ENCODE peak calls at places on chromosomes 1 and 21, in nine cellular contexts. One of them, this sample, is unnamed.

GRCh38 chr1:78911956-78912880 is 94.3 kb downstream of the ADGRL4 start:
- DNase-seq in HCT116: no peak
- DNase-seq in SK-N-SH: no peak
- DNase-seq in SK-N-MC: no peak
- DNase-seq in endothelial cell of umbilical vein: no peak
- DNase-seq in GM23338: no peak
- DNase-seq in Panc1: no peak
- DNase-seq in sigmoid colon: no peak
- DNase-seq in esophagus muscularis mucosa: no peak
- DNase-seq in this sample: no peak

GRCh38 chr1:2786329-2787162 is 14.9 kb downstream of the TTC34 start:
- DNase-seq in HCT116: no peak
- DNase-seq in SK-N-SH: peak; percentile 80
- DNase-seq in SK-N-MC: no peak
- DNase-seq in endothelial cell of umbilical vein: peak; percentile 10
- DNase-seq in GM23338: peak; percentile 78
- DNase-seq in Panc1: no peak
- DNase-seq in sigmoid colon: peak; percentile 69
- DNase-seq in esophagus muscularis mucosa: no peak
- DNase-seq in this sample: peak; percentile 57

GRCh38 chr1:212700892-212701819 is 1.5 kb upstream of the BATF3 start:
- DNase-seq in HCT116: no peak
- DNase-seq in SK-N-SH: peak; percentile 65
- DNase-seq in SK-N-MC: no peak
- DNase-seq in endothelial cell of umbilical vein: peak; percentile 65
- DNase-seq in GM23338: peak; percentile 72
- DNase-seq in Panc1: peak; percentile 15
- DNase-seq in sigmoid colon: peak; percentile 83
- DNase-seq in esophagus muscularis mucosa: peak; percentile 21
- DNase-seq in this sample: peak; percentile 39

GRCh38 chr1:25096307-25097150 is 135.8 kb downstream of the SYF2 start:
- DNase-seq in HCT116: no peak
- DNase-seq in SK-N-SH: no peak
- DNase-seq in SK-N-MC: no peak
- DNase-seq in endothelial cell of umbilical vein: no peak
- DNase-seq in GM23338: no peak
- DNase-seq in Panc1: no peak
- DNase-seq in sigmoid colon: no peak
- DNase-seq in esophagus muscularis mucosa: no peak
- DNase-seq in this sample: no peak

GRCh38 chr1:102942324-102942723 is 166.0 kb downstream of the COL11A1 start:
- DNase-seq in HCT116: no peak
- DNase-seq in SK-N-SH: no peak
- DNase-seq in SK-N-MC: no peak
- DNase-seq in endothelial cell of umbilical vein: no peak
- DNase-seq in GM23338: no peak
- DNase-seq in Panc1: no peak
- DNase-seq in sigmoid colon: no peak
- DNase-seq in esophagus muscularis mucosa: no peak
- DNase-seq in this sample: no peak

GRCh38 chr1:245592083-245592460 is 437.3 kb downstream of the KIF26B start:
- DNase-seq in HCT116: no peak
- DNase-seq in SK-N-SH: no peak
- DNase-seq in SK-N-MC: no peak
- DNase-seq in endothelial cell of umbilical vein: no peak
- DNase-seq in GM23338: no peak
- DNase-seq in Panc1: no peak
- DNase-seq in sigmoid colon: no peak
- DNase-seq in esophagus muscularis mucosa: no peak
- DNase-seq in this sample: no peak

GRCh38 chr1:228215663-228216116 is 7.8 kb downstream of the OBSCN start:
- DNase-seq in HCT116: no peak
- DNase-seq in SK-N-SH: no peak
- DNase-seq in SK-N-MC: no peak
- DNase-seq in endothelial cell of umbilical vein: no peak
- DNase-seq in GM23338: no peak
- DNase-seq in Panc1: no peak
- DNase-seq in sigmoid colon: no peak
- DNase-seq in esophagus muscularis mucosa: no peak
- DNase-seq in this sample: no peak

GRCh38 chr1:38336308-38336707 is 289.7 kb upstream of the POU3F1 start:
- DNase-seq in HCT116: no peak
- DNase-seq in SK-N-SH: no peak
- DNase-seq in SK-N-MC: no peak
- DNase-seq in endothelial cell of umbilical vein: no peak
- DNase-seq in GM23338: no peak
- DNase-seq in Panc1: no peak
- DNase-seq in sigmoid colon: no peak
- DNase-seq in esophagus muscularis mucosa: no peak
- DNase-seq in this sample: no peak

GRCh38 chr1:233006582-233006981 is 56.2 kb downstream of the NTPCR start:
- DNase-seq in HCT116: no peak
- DNase-seq in SK-N-SH: peak; percentile 55
- DNase-seq in SK-N-MC: no peak
- DNase-seq in endothelial cell of umbilical vein: no peak
- DNase-seq in GM23338: no peak
- DNase-seq in Panc1: no peak
- DNase-seq in sigmoid colon: no peak
- DNase-seq in esophagus muscularis mucosa: no peak
- DNase-seq in this sample: no peak

GRCh38 chr1:72845342-72845741 is 563.0 kb upstream of the NEGR1 start:
- DNase-seq in HCT116: no peak
- DNase-seq in SK-N-SH: no peak
- DNase-seq in SK-N-MC: no peak
- DNase-seq in endothelial cell of umbilical vein: peak; percentile 31
- DNase-seq in GM23338: peak; percentile 78
- DNase-seq in Panc1: no peak
- DNase-seq in sigmoid colon: no peak
- DNase-seq in esophagus muscularis mucosa: no peak
- DNase-seq in this sample: no peak

GRCh38 chr1:197066277-197066676 is 783 bp downstream of the F13B start:
- DNase-seq in HCT116: no peak
- DNase-seq in SK-N-SH: no peak
- DNase-seq in SK-N-MC: no peak
- DNase-seq in endothelial cell of umbilical vein: no peak
- DNase-seq in GM23338: no peak
- DNase-seq in Panc1: no peak
- DNase-seq in sigmoid colon: no peak
- DNase-seq in esophagus muscularis mucosa: no peak
- DNase-seq in this sample: no peak

GRCh38 chr1:85229574-85230097 is 28.8 kb upstream of the SYDE2 start:
- DNase-seq in HCT116: peak; percentile 49
- DNase-seq in SK-N-SH: no peak
- DNase-seq in SK-N-MC: no peak
- DNase-seq in endothelial cell of umbilical vein: no peak
- DNase-seq in GM23338: no peak
- DNase-seq in Panc1: no peak
- DNase-seq in sigmoid colon: no peak
- DNase-seq in esophagus muscularis mucosa: no peak
- DNase-seq in this sample: no peak

GRCh38 chr1:220121791-220122530 is 28.0 kb downstream of the IARS2 start:
- DNase-seq in HCT116: no peak
- DNase-seq in SK-N-SH: no peak
- DNase-seq in SK-N-MC: no peak
- DNase-seq in endothelial cell of umbilical vein: no peak
- DNase-seq in GM23338: no peak
- DNase-seq in Panc1: no peak
- DNase-seq in sigmoid colon: no peak
- DNase-seq in esophagus muscularis mucosa: no peak
- DNase-seq in this sample: no peak

GRCh38 chr1:84375965-84376910 is 22.0 kb upstream of the DNASE2B start:
- DNase-seq in HCT116: no peak
- DNase-seq in SK-N-SH: no peak
- DNase-seq in SK-N-MC: no peak
- DNase-seq in endothelial cell of umbilical vein: no peak
- DNase-seq in GM23338: no peak
- DNase-seq in Panc1: no peak
- DNase-seq in sigmoid colon: no peak
- DNase-seq in esophagus muscularis mucosa: no peak
- DNase-seq in this sample: no peak

GRCh38 chr1:151133339-151133761 is 13.1 kb downstream of the SEMA6C start:
- DNase-seq in HCT116: no peak
- DNase-seq in SK-N-SH: peak; percentile 18
- DNase-seq in SK-N-MC: no peak
- DNase-seq in endothelial cell of umbilical vein: no peak
- DNase-seq in GM23338: peak; percentile 71
- DNase-seq in Panc1: no peak
- DNase-seq in sigmoid colon: no peak
- DNase-seq in esophagus muscularis mucosa: no peak
- DNase-seq in this sample: no peak

GRCh38 chr1:32063261-32063681 is 9.5 kb upstream of the TMEM39B start:
- DNase-seq in HCT116: peak; percentile 32
- DNase-seq in SK-N-SH: peak; percentile 55
- DNase-seq in SK-N-MC: no peak
- DNase-seq in endothelial cell of umbilical vein: peak; percentile 78
- DNase-seq in GM23338: peak; percentile 74
- DNase-seq in Panc1: peak; percentile 48
- DNase-seq in sigmoid colon: no peak
- DNase-seq in esophagus muscularis mucosa: no peak
- DNase-seq in this sample: no peak

GRCh38 chr1:32068891-32069590 is 3.7 kb upstream of the TMEM39B start:
- DNase-seq in HCT116: no peak
- DNase-seq in SK-N-SH: no peak
- DNase-seq in SK-N-MC: no peak
- DNase-seq in endothelial cell of umbilical vein: peak; percentile 13
- DNase-seq in GM23338: peak; percentile 59
- DNase-seq in Panc1: no peak
- DNase-seq in sigmoid colon: no peak
- DNase-seq in esophagus muscularis mucosa: no peak
- DNase-seq in this sample: no peak

GRCh38 chr1:32062867-32063230 is 9.9 kb upstream of the TMEM39B start:
- DNase-seq in HCT116: no peak
- DNase-seq in SK-N-SH: no peak
- DNase-seq in SK-N-MC: no peak
- DNase-seq in endothelial cell of umbilical vein: no peak
- DNase-seq in GM23338: no peak
- DNase-seq in Panc1: no peak
- DNase-seq in sigmoid colon: no peak
- DNase-seq in esophagus muscularis mucosa: no peak
- DNase-seq in this sample: no peak

GRCh38 chr1:32071758-32072621 is 749 bp upstream of the TMEM39B start:
- DNase-seq in HCT116: no peak
- DNase-seq in SK-N-SH: no peak
- DNase-seq in SK-N-MC: no peak
- DNase-seq in endothelial cell of umbilical vein: peak; percentile 95
- DNase-seq in GM23338: peak; percentile 32
- DNase-seq in Panc1: no peak
- DNase-seq in sigmoid colon: no peak
- DNase-seq in esophagus muscularis mucosa: no peak
- DNase-seq in this sample: no peak

DNA sequence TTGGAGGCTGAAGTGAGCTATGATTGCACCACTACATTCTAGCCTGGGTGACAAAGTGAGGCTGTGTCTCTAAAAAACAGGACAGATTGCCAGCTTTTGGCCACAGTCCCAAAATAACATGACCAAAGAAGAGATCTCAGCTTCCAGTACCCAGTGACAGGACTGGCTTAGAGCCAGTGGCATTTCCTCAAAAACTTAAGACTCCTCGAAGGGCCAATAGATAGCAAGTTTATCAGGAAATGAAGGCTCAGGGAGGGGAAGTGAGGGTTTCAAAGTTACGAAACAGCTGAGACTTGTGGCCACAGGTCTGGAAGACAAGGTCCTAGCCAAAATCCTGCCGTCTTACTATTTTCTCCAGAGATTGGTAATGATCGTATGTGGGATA is 6.3 kb upstream of the TMEM39B start:
- DNase-seq in HCT116: peak; percentile 48
- DNase-seq in SK-N-SH: no peak
- DNase-seq in SK-N-MC: no peak
- DNase-seq in endothelial cell of umbilical vein: peak; percentile 97
- DNase-seq in GM23338: no peak
- DNase-seq in Panc1: peak; percentile 15
- DNase-seq in sigmoid colon: peak; percentile 85
- DNase-seq in esophagus muscularis mucosa: peak; percentile 93
- DNase-seq in this sample: peak; percentile 53
- H3K27ac ChIP-seq in HCT116: peak overlapping the region; percentile 10
- H3K27ac ChIP-seq in SK-N-SH: peak overlapping the region; percentile 66
- H3K27ac ChIP-seq in SK-N-MC: peak overlapping the region; percentile 49
- H3K27ac ChIP-seq in endothelial cell of umbilical vein: peak overlapping the region; percentile 46
- H3K27ac ChIP-seq in GM23338: peak overlapping the region; percentile 47
- H3K27ac ChIP-seq in Panc1: peak overlapping the region; percentile 41
- H3K27ac ChIP-seq in sigmoid colon: peak overlapping the region; percentile 35
- H3K27ac ChIP-seq in esophagus muscularis mucosa: no peak overlapping the region
- H3K27ac ChIP-seq in this sample: no peak overlapping the region

GRCh38 chr1:59759156-59759925 is 55.4 kb upstream of the HOOK1 start:
- DNase-seq in HCT116: peak; percentile 59
- DNase-seq in SK-N-SH: peak; percentile 73
- DNase-seq in SK-N-MC: peak; percentile 64
- DNase-seq in endothelial cell of umbilical vein: peak; percentile 85
- DNase-seq in GM23338: peak; percentile 82
- DNase-seq in Panc1: peak; percentile 70
- DNase-seq in sigmoid colon: peak; percentile 94
- DNase-seq in esophagus muscularis mucosa: peak; percentile 95
- DNase-seq in this sample: peak; percentile 83
- TF ChIP-seq POLR2AphosphoS5 in HCT116: no peak
- TF ChIP-seq POLR2AphosphoS5 in SK-N-SH: no peak
- TF ChIP-seq POLR2AphosphoS5 in SK-N-MC: no peak
- TF ChIP-seq POLR2AphosphoS5 in endothelial cell of umbilical vein: no peak
- TF ChIP-seq POLR2AphosphoS5 in GM23338: no peak
- TF ChIP-seq POLR2AphosphoS5 in Panc1: no peak
- TF ChIP-seq POLR2AphosphoS5 in sigmoid colon: peak; percentile 73
- TF ChIP-seq POLR2AphosphoS5 in esophagus muscularis mucosa: peak; percentile 70
- TF ChIP-seq POLR2AphosphoS5 in this sample: peak; percentile 58

GRCh38 chr21:45846373-45847160 is 135.0 kb upstream of the COL6A1 start:
- DNase-seq in HCT116: no peak
- DNase-seq in SK-N-SH: no peak
- DNase-seq in SK-N-MC: no peak
- DNase-seq in endothelial cell of umbilical vein: no peak
- DNase-seq in GM23338: no peak
- DNase-seq in Panc1: no peak
- DNase-seq in sigmoid colon: peak; percentile 92
- DNase-seq in esophagus muscularis mucosa: no peak
- DNase-seq in this sample: no peak
- H3K27ac ChIP-seq in HCT116: no peak overlapping the region
- H3K27ac ChIP-seq in SK-N-SH: no peak overlapping the region
- H3K27ac ChIP-seq in SK-N-MC: no peak overlapping the region
- H3K27ac ChIP-seq in endothelial cell of umbilical vein: no peak overlapping the region
- H3K27ac ChIP-seq in GM23338: no peak overlapping the region
- H3K27ac ChIP-seq in Panc1: no peak overlapping the region
- H3K27ac ChIP-seq in sigmoid colon: no peak overlapping the region
- H3K27ac ChIP-seq in esophagus muscularis mucosa: no peak overlapping the region
- H3K27ac ChIP-seq in this sample: no peak overlapping the region

DNA sequence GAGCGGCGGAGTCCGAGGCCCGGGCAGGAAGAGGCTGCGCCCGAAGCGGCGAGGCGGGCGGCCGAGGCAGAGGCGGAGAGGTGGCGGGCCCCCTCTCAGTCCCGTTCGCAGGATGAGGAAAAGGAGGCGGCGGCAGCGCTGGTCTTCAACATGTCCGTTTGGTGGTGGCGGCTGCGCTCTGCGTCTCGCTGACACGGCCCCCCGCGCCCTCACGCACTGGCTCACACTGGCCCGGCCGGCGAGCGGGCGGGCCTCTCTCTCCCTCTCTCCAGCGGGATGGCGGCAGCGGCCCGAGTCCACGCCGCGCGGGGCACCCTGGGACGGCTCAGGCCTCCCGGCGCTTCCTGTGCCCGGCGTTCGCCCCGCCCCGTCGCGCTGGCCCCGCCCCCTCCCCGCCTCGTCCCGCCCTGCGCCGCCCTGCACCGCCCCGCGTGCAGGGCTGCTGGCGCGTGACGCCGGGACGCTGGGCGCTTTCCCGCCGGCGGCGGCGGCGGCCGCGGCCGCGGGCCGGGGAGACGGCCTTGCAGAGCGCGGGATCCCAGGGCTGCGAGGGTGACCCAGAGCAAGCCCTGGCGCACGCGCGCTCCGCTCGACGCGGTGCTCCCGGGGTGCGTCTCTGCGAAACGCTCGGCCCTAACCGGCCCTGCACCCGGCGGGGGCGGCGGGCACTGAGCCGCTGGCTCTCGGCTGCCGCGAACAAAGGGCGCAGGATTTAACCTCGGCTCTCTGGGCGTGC is at the start of gene SCAF4:
- DNase-seq in HCT116: peak; percentile 56
- DNase-seq in SK-N-SH: peak; percentile 98
- DNase-seq in SK-N-MC: no peak
- DNase-seq in endothelial cell of umbilical vein: peak; percentile 88
- DNase-seq in GM23338: peak; percentile 89
- DNase-seq in Panc1: no peak
- DNase-seq in sigmoid colon: peak; percentile 94
- DNase-seq in esophagus muscularis mucosa: peak; percentile 95
- DNase-seq in this sample: peak; percentile 91
- TF ChIP-seq POLR2AphosphoS5 in HCT116: peak; percentile 88
- TF ChIP-seq POLR2AphosphoS5 in SK-N-SH: peak; percentile 84
- TF ChIP-seq POLR2AphosphoS5 in SK-N-MC: peak; percentile 84
- TF ChIP-seq POLR2AphosphoS5 in endothelial cell of umbilical vein: peak; percentile 83
- TF ChIP-seq POLR2AphosphoS5 in GM23338: peak; percentile 78
- TF ChIP-seq POLR2AphosphoS5 in Panc1: peak; percentile 66
- TF ChIP-seq POLR2AphosphoS5 in sigmoid colon: peak; percentile 97
- TF ChIP-seq POLR2AphosphoS5 in esophagus muscularis mucosa: peak; percentile 94
- TF ChIP-seq POLR2AphosphoS5 in this sample: peak; percentile 95

This sample was measured in stomach.